ENCODE peak calls at places on chromosomes 16 and 17, in six cellular contexts. O, L, I, V, Y and A are unnamed samples.

GRCh38 chr16:50519001-50519400 is 29.2 kb upstream of the NKD1 start:
- DNase-seq in O (no peak), I (no peak), L (no peak), V (no peak), Y (no peak), A (no peak)

GRCh38 chr16:48535831-48536599 is 74.0 kb downstream of the N4BP1 start:
- DNase-seq in I (no peak), Y (peak; percentile 75), L (no peak), O (peak; percentile 70), V (peak; percentile 55), A (peak; percentile 64)

GRCh38 chr16:8818499-8819270 is 21.0 kb downstream of the PMM2 start:
- DNase-seq in I (no peak), Y (no peak), L (no peak), V (no peak), O (no peak), A (no peak)

GRCh38 chr17:55433029-55433628 is 11.5 kb upstream of the MMD start:
- DNase-seq in L (no peak), V (no peak), O (peak; percentile 42), I (peak; percentile 83), Y (no peak), A (no peak)

GRCh38 chr17:79935845-79936470 is 96.7 kb upstream of the CBX4 start:
- DNase-seq in L (no peak), O (no peak), Y (peak; percentile 9), I (no peak), V (no peak), A (no peak)

GRCh38 chr17:20908373-20909273 is 134.2 kb downstream of the USP22 start:
- DNase-seq in Y (peak; percentile 94), V (peak; percentile 95), I (peak; percentile 97), L (peak; percentile 94), O (peak; percentile 87), A (peak; percentile 96)

GRCh38 chr16:12436201-12436657 is 367.5 kb downstream of the CPPED1 start:
- DNase-seq in Y (no peak), O (no peak), I (no peak), V (peak; percentile 75), L (no peak), A (peak; percentile 85)

GRCh38 chr17:1521067-1521466 is 4.7 kb upstream of the INPP5K start:
- DNase-seq in L (no peak), V (no peak), Y (no peak), O (no peak), I (no peak), A (no peak)

GRCh38 chr16:74463888-74464287 is 42.6 kb upstream of the CLEC18B start:
- DNase-seq in V (no peak), L (no peak), O (no peak), I (no peak), Y (no peak), A (no peak)

GRCh38 chr17:35536664-35537160 is 766 bp downstream of the SLFN12L start:
- DNase-seq in Y (no peak), V (no peak), I (no peak), O (no peak), L (no peak), A (no peak)

GRCh38 chr17:72614871-72615626 is 477.4 kb downstream of the SLC39A11 start:
- DNase-seq in V (peak; percentile 66), I (peak; percentile 87), Y (no peak), L (peak; percentile 88), O (no peak), A (peak; percentile 56)

GRCh38 chr17:44589316-44590071 is 32.2 kb downstream of the FZD2 start:
- DNase-seq in V (no peak), O (peak; percentile 71), I (no peak), L (no peak), Y (no peak), A (no peak)

GRCh38 chr16:85428899-85429775 is 184.0 kb upstream of the GSE1 start:
- DNase-seq in Y (no peak), I (peak; percentile 21), V (no peak), L (no peak), O (no peak), A (peak; percentile 66)

GRCh38 chr16:27374794-27375499 is 27.0 kb upstream of the IL21R start:
- DNase-seq in I (peak; percentile 87), L (peak; percentile 55), V (peak; percentile 85), Y (peak; percentile 59), O (peak; percentile 72), A (peak; percentile 93)

GRCh38 chr17:74125160-74125559 is 78.3 kb upstream of the RPL38 start:
- DNase-seq in O (no peak), L (no peak), V (no peak), Y (no peak), I (no peak), A (no peak)

GRCh38 chr17:63407741-63408330 is 38.3 kb downstream of the CYB561 start:
- DNase-seq in O (peak; percentile 49), L (no peak), Y (no peak), V (no peak), I (no peak), A (no peak)

GRCh38 chr16:28073836-28074235 is 10.3 kb upstream of the GSG1L start:
- DNase-seq in V (no peak), Y (no peak), O (no peak), I (no peak), L (no peak), A (no peak)

GRCh38 chr16:14455577-14455976 is 174.5 kb downstream of the PARN start:
- DNase-seq in L (no peak), I (peak; percentile 40), V (no peak), O (peak; percentile 21), Y (no peak), A (no peak)

GRCh38 chr16:2142942-2143868 is 5.2 kb upstream of the RAB26 start:
- DNase-seq in O (no peak), L (peak; percentile 82), I (no peak), Y (no peak), V (no peak), A (no peak)

GRCh38 chr16:58346831-58347371 is 45.4 kb upstream of the GINS3 start:
- DNase-seq in O (no peak), I (no peak), V (no peak), Y (no peak), L (no peak), A (no peak)

GRCh38 chr16:86308514-86308913 is 201.8 kb upstream of the FOXF1 start:
- DNase-seq in V (no peak), Y (no peak), O (no peak), I (no peak), L (no peak), A (no peak)

GRCh38 chr17:78141437-78142112 is 4.6 kb upstream of the C17orf99 start:
- DNase-seq in Y (no peak), L (no peak), V (no peak), I (no peak), O (no peak), A (peak; percentile 55)
- H3K4me3 ChIP-seq in Y (no peak overlapping the region), L (no peak overlapping the region), V (no peak overlapping the region), I (no peak overlapping the region), O (no peak overlapping the region), A (no peak overlapping the region)

GRCh38 chr17:83119987-83120864 is 40.8 kb downstream of the METRNL start:
- DNase-seq in O (no peak), V (no peak), L (no peak), Y (no peak), I (no peak), A (peak; percentile 84)
- H3K4me3 ChIP-seq in O (no peak overlapping the region), V (peak overlapping the region; percentile 34), L (no peak overlapping the region), Y (no peak overlapping the region), I (no peak overlapping the region), A (peak overlapping the region; percentile 46)

DNA sequence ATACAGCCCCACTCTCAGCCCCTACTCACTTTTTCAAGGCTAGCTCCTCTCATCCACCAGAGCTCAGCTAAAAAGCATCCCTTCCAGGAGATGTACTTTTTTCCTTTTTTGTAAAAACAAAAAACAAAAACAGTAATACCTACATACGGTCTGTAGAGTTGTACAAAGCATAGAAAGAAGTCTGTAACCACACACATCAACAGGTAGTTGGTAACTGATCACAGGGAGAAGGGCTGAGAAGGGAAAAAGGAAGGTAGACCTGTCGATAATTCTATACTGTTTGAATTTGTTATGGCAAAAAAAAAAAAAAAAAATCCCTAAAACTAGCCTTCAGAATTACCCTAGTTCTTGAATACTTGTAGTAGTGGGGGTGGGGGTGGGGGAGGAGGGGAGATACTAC is 874 bp downstream of the SLC25A19 start:
- DNase-seq in Y (no peak), O (no peak), I (no peak), L (no peak), V (no peak), A (no peak)
- H3K4me3 ChIP-seq in Y (peak overlapping the region; percentile 68), O (peak overlapping the region; percentile 86), I (peak overlapping the region; percentile 69), L (peak overlapping the region; percentile 82), V (peak overlapping the region; percentile 71), A (peak overlapping the region; percentile 82)

GRCh38 chr16:30896890-30897730 is 696 bp downstream of the CTF1 start:
- DNase-seq in V (peak; percentile 98), O (peak; percentile 97), L (peak; percentile 90), Y (peak; percentile 92), I (peak; percentile 57), A (peak; percentile 95)

GRCh38 chr16:30894540-30895368 is 877 bp upstream of the BCL7C start:
- DNase-seq in L (no peak), V (no peak), O (peak; percentile 38), Y (no peak), I (no peak), A (no peak)

GRCh38 chr16:30896203-30896889 is at the start of gene CTF1:
- DNase-seq in I (peak; percentile 80), V (peak; percentile 92), O (peak; percentile 85), Y (peak; percentile 79), L (peak; percentile 21), A (peak; percentile 94)

GRCh38 chr16:30893744-30894539 is at the start of gene BCL7C:
- DNase-seq in Y (peak; percentile 96), L (peak; percentile 60), I (peak; percentile 95), O (peak; percentile 91), V (peak; percentile 98), A (peak; percentile 98)

DNA sequence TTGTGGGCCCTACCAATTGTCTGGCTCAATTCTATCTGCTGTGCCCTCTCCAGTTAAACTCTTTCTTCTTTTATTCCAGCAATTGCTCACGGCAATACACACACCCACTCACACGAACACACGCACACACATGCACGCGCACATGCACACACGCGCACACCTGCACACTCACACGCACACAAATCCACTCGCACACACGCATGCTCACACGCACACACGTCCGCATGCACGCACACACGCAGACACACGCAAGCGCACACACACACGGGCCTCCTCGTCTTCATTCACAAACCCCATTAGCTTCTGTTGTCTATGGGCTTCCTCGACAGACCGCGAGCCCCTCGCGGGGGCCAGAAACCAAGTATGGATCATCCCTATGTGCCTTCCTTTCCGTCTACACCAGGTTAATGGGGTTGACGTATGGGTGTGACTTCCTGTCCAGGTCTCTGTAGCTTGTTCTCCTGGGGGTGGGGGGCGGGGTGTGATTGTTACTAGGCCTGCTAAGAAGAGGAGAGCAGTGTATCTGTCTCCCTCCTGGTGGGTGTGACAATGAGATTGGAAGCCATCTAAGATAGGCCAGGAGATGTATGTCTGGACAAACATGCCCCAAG is 717 bp upstream of the CTF1 start:
- DNase-seq in I (no peak), L (no peak), V (no peak), O (no peak), Y (no peak), A (no peak)
- H3K4me3 ChIP-seq in I (peak overlapping the region; percentile 41), L (peak overlapping the region; percentile 60), V (peak overlapping the region; percentile 69), O (peak overlapping the region; percentile 92), Y (peak overlapping the region; percentile 55), A (peak overlapping the region; percentile 60)

GRCh38 chr16:30844671-30845449 is 49.0 kb downstream of the BCL7C start:
- DNase-seq in O (peak; percentile 94), I (peak; percentile 87), V (peak; percentile 89), Y (peak; percentile 22), L (peak; percentile 59), A (peak; percentile 83)
- H3K4me3 ChIP-seq in O (peak overlapping the region; percentile 62), I (no peak overlapping the region), V (no peak overlapping the region), Y (no peak overlapping the region), L (peak overlapping the region; percentile 25), A (no peak overlapping the region)

GRCh38 chr16:56742030-56742984 is 12.4 kb downstream of the NUP93 start:
- DNase-seq in I (peak; percentile 50), O (peak; percentile 91), Y (no peak), L (no peak), V (no peak), A (no peak)
- H3K4me3 ChIP-seq in I (no peak overlapping the region), O (peak overlapping the region; percentile 60), Y (no peak overlapping the region), L (no peak overlapping the region), V (no peak overlapping the region), A (no peak overlapping the region)